ENCODE peak calls at places on chromosomes 1 and 21, in eight cellular contexts. S is CD4-positive, alpha-beta memory T cell; X is stimulated activated CD8-positive, alpha-beta memory T cell treated with anti-CD3 and anti-CD28 coated beads, Interleukin-7, amount 100 ng/mL, for 4 hours; B is CD8-positive, alpha-beta memory T cell; W is stimulated activated naive B cell treated with anti-CD40 and anti-IgM and Interleukin-4, amounts not matched to agents 10 μg/mL and 1 μg/mL and 100 μg/mL, for 72 hours; E is RWPE1; N is AG09319; A is AG10803. R is an unnamed sample.

GRCh38 chr1:8464987-8465386 is 147.1 kb downstream of the SLC45A1 start:
- DNase-seq in X (no peak), A (peak), S (no peak), N (no peak), W (no peak), E (no peak), B (no peak), R (no peak)

GRCh38 chr1:154552036-154552435 is 6.4 kb downstream of the UBE2Q1 start:
- DNase-seq in E (no peak), N (no peak), S (no peak), X (no peak), W (no peak), B (no peak), A (no peak), R (no peak)

GRCh38 chr1:43839056-43839455 is 94.5 kb upstream of the ARTN start:
- DNase-seq in X (no peak), A (no peak), B (no peak), W (no peak), N (no peak), E (no peak), S (no peak), R (no peak)

GRCh38 chr1:170619167-170620030 is 44.5 kb upstream of the PRRX1 start:
- DNase-seq in N (no peak), A (peak), X (no peak), S (no peak), W (no peak), B (no peak), E (no peak), R (no peak)

GRCh38 chr21:45957986-45958610 is 23.5 kb upstream of the COL6A1 start:
- DNase-seq in A (peak), W (no peak), N (peak), B (no peak), E (no peak), X (no peak), S (no peak), R (no peak)

GRCh38 chr1:226125831-226126230 is 60.7 kb downstream of the ACBD3 start:
- DNase-seq in A (no peak), W (no peak), B (no peak), N (no peak), S (no peak), X (no peak), E (no peak), R (no peak)

GRCh38 chr1:44546403-44547053 is 127.8 kb downstream of the TMEM53 start:
- DNase-seq in S (no peak), W (no peak), E (no peak), A (no peak), N (no peak), X (no peak), B (no peak), R (no peak)

GRCh38 chr1:20349561-20349960 is 58.9 kb downstream of the VWA5B1 start:
- DNase-seq in S (no peak), W (no peak), X (no peak), A (no peak), E (no peak), B (no peak), N (no peak), R (no peak)

GRCh38 chr1:57576750-57577149 is 152.9 kb upstream of the DAB1 start:
- DNase-seq in E (no peak), W (no peak), A (no peak), S (no peak), B (no peak), N (no peak), X (no peak), R (no peak)

GRCh38 chr1:22267413-22268257 is 124.7 kb upstream of the WNT4 start:
- DNase-seq in N (no peak), X (no peak), A (no peak), B (no peak), E (no peak), W (no peak), S (no peak), R (no peak)

GRCh38 chr1:247007511-247008405 is at the start of gene ZNF695:
- DNase-seq in S (peak), A (peak), B (peak), W (peak), E (peak), X (peak), N (peak), R (peak)

GRCh38 chr21:35208810-35209517 is 159.9 kb upstream of the RUNX1 start:
- DNase-seq in A (peak), E (no peak), W (no peak), B (no peak), X (no peak), S (no peak), N (no peak), R (no peak)

GRCh38 chr1:167077868-167078210 is 12.3 kb downstream of the GPA33 start:
- DNase-seq in E (no peak), B (no peak), S (no peak), A (no peak), N (no peak), X (no peak), W (no peak), R (no peak)

GRCh38 chr1:168676029-168676812 is 52.8 kb downstream of the DPT start:
- DNase-seq in W (no peak), X (no peak), B (no peak), N (no peak), A (no peak), E (no peak), S (no peak), R (no peak)

GRCh38 chr1:180501865-180502360 is 464 bp downstream of the ACBD6 start:
- DNase-seq in W (no peak), E (peak), A (no peak), N (no peak), B (peak), S (no peak), X (no peak), R (no peak)

GRCh38 chr1:197775282-197776262 is at the start of gene DENND1B:
- DNase-seq in S (peak), X (peak), N (no peak), E (peak), B (peak), W (peak), A (peak), R (peak)

GRCh38 chr1:63960326-63960725 is 186.5 kb downstream of the ROR1 start:
- DNase-seq in X (no peak), S (no peak), N (no peak), A (no peak), W (no peak), B (no peak), E (no peak), R (no peak)

GRCh38 chr1:12615166-12615915 is 2.7 kb downstream of the DHRS3 start:
- DNase-seq in E (no peak), W (no peak), A (peak), S (no peak), N (no peak), B (no peak), X (no peak), R (no peak)

GRCh38 chr1:92441316-92442311 is 45.1 kb downstream of the GFI1 start:
- DNase-seq in B (no peak), X (no peak), E (peak), S (no peak), A (no peak), W (no peak), N (no peak), R (no peak)

GRCh38 chr1:11541956-11542355 is 63.0 kb downstream of the DISP3 start:
- DNase-seq in X (no peak), A (no peak), B (no peak), N (no peak), S (no peak), W (no peak), E (no peak), R (no peak)

GRCh38 chr1:39154553-39155361 is 49.7 kb upstream of the MACF1 start:
- DNase-seq in W (no peak), S (no peak), E (no peak), N (peak), X (no peak), A (peak), B (no peak), R (no peak)

GRCh38 chr1:223331301-223331700 is 32.7 kb downstream of the SUSD4 start:
- DNase-seq in A (no peak), W (no peak), X (no peak), N (no peak), B (no peak), E (no peak), S (no peak), R (no peak)

GRCh38 chr1:165367375-165367993 is 11.0 kb upstream of the LMX1A start:
- DNase-seq in A (peak), S (peak), X (peak), E (peak), N (peak), B (peak), W (peak), R (peak)

GRCh38 chr1:197559244-197559643 is 216.0 kb downstream of the DENND1B start:
- DNase-seq in S (no peak), A (no peak), N (no peak), W (no peak), B (no peak), X (no peak), E (no peak), R (no peak)

GRCh38 chr1:89986020-89986419 is 8.9 kb upstream of the ZNF326 start:
- DNase-seq in W (no peak), B (no peak), S (no peak), E (no peak), A (no peak), N (no peak), X (no peak), R (no peak)

GRCh38 chr1:229204863-229205777 is 65.8 kb upstream of the RAB4A start:
- DNase-seq in B (no peak), X (no peak), S (no peak), W (no peak), E (no peak), A (peak), N (peak), R (no peak)

GRCh38 chr1:233790662-233791371 is 113.7 kb upstream of the SLC35F3 start:
- DNase-seq in E (peak), X (no peak), B (peak), S (peak), W (peak), N (peak), A (peak), R (no peak)

GRCh38 chr1:16348414-16349182 is 3.7 kb downstream of the FBXO42 start:
- DNase-seq in N (no peak), A (peak), W (no peak), B (no peak), X (no peak), S (no peak), E (peak), R (no peak)

GRCh38 chr1:27049607-27050006 is 37.0 kb upstream of the TENT5B start:
- DNase-seq in A (no peak), B (no peak), N (no peak), E (no peak), S (no peak), X (no peak), W (no peak), R (no peak)

GRCh38 chr1:165871311-165872067 is 44.1 kb downstream of the UCK2 start:
- DNase-seq in S (peak), N (no peak), X (peak), W (peak), E (no peak), A (peak), B (peak), R (peak)

GRCh38 chr1:227941509-227942020 is 6.2 kb downstream of the WNT9A start:
- DNase-seq in B (no peak), E (no peak), W (no peak), N (no peak), X (no peak), S (no peak), A (no peak), R (no peak)

GRCh38 chr1:61013189-61013952 is 69.0 kb upstream of the NFIA start:
- DNase-seq in W (no peak), B (no peak), N (no peak), E (no peak), A (no peak), X (no peak), S (no peak), R (no peak)

GRCh38 chr1:186976700-186977099 is 148.0 kb downstream of the PLA2G4A start:
- DNase-seq in A (no peak), N (no peak), X (no peak), E (no peak), B (no peak), W (no peak), S (no peak), R (no peak)

GRCh38 chr1:160629286-160630210 is 17.3 kb downstream of the SLAMF1 start:
- DNase-seq in E (no peak), N (no peak), W (no peak), B (peak), A (no peak), X (peak), S (peak), R (no peak)

R was measured in central memory CD8-positive, alpha-beta T cell.